ENCODE peak calls at places on chromosome 1, in nine cellular contexts. Q is sciatic nerve; Y is HTR-8/SVneo; O is HS-27A; A is effector memory CD4-positive, alpha-beta T cell; I is GM23338; H is activated CD8-positive, alpha-beta T cell treated with anti-CD3 and anti-CD28 coated beads for 36 hours; T is astrocyte of the hippocampus; S is T-helper 17 cell. U is an unnamed sample.

GRCh38 chr1:15014521-15014920 is 139.0 kb upstream of the TMEM51 start:
- DNase-seq in Q (no peak), Y (no peak), O (no peak), A (no peak), I (no peak), H (no peak), T (no peak), S (no peak), U (no peak)

GRCh38 chr1:195604287-195604686 is 1004.0 kb downstream of the KCNT2 start:
- DNase-seq in Q (no peak), Y (peak; percentile 27), O (peak; percentile 72), A (no peak), I (no peak), H (no peak), T (peak; percentile 6), S (no peak), U (peak; percentile 64)

GRCh38 chr1:69278923-69279322 is 288.8 kb upstream of the LRRC7 start:
- DNase-seq in Q (no peak), Y (no peak), O (no peak), A (no peak), I (no peak), H (no peak), T (no peak), S (no peak), U (no peak)

GRCh38 chr1:3988431-3988830 is 88.4 kb upstream of the C1orf174 start:
- DNase-seq in Q (no peak), Y (no peak), O (no peak), A (no peak), I (no peak), H (no peak), T (no peak), S (no peak), U (no peak)

GRCh38 chr1:151953409-151954094 is 40.1 kb downstream of the S100A10 start:
- DNase-seq in Q (no peak), Y (no peak), O (no peak), A (no peak), I (no peak), H (no peak), T (no peak), S (no peak), U (no peak)

GRCh38 chr1:209319057-209319432 is 264.5 kb upstream of the CAMK1G start:
- DNase-seq in Q (no peak), Y (no peak), O (no peak), A (no peak), I (no peak), H (no peak), T (no peak), S (no peak), U (no peak)

GRCh38 chr1:51843948-51844347 is 34.6 kb downstream of the NRDC start:
- DNase-seq in Q (no peak), Y (no peak), O (no peak), A (no peak), I (peak; percentile 58), H (peak; percentile 54), T (no peak), S (no peak), U (no peak)

GRCh38 chr1:161766102-161766981 is at the start of gene ATF6:
- DNase-seq in Q (peak; percentile 92), Y (peak; percentile 63), O (peak; percentile 62), A (peak; percentile 67), I (peak; percentile 86), H (peak; percentile 88), T (peak; percentile 95), S (peak; percentile 63), U (peak; percentile 86)

GRCh38 chr1:153293480-153293775 is 19.3 kb downstream of the PGLYRP3 start:
- DNase-seq in Q (no peak), Y (no peak), O (no peak), A (no peak), I (no peak), H (no peak), T (no peak), S (no peak), U (no peak)

GRCh38 chr1:233865902-233866301 is 38.6 kb upstream of the SLC35F3 start:
- DNase-seq in Q (no peak), Y (no peak), O (no peak), A (no peak), I (no peak), H (no peak), T (peak; percentile 6), S (no peak), U (no peak)

GRCh38 chr1:7352364-7352763 is 418.7 kb upstream of the VAMP3 start:
- DNase-seq in Q (no peak), Y (no peak), O (no peak), A (no peak), I (no peak), H (no peak), T (no peak), S (no peak), U (no peak)

GRCh38 chr1:101757985-101758384 is 238.7 kb downstream of the OLFM3 start:
- DNase-seq in Q (no peak), Y (no peak), O (no peak), A (no peak), I (no peak), H (no peak), T (no peak), S (no peak), U (no peak)

GRCh38 chr1:151584278-151584677 is 27.6 kb upstream of the SNX27 start:
- DNase-seq in Q (no peak), Y (no peak), O (no peak), A (no peak), I (no peak), H (no peak), T (no peak), S (no peak), U (no peak)

GRCh38 chr1:24441996-24442668 is 26.5 kb downstream of the NIPAL3 start:
- DNase-seq in Q (no peak), Y (no peak), O (no peak), A (no peak), I (no peak), H (no peak), T (no peak), S (no peak), U (no peak)

GRCh38 chr1:151885479-151885878 is 23.8 kb downstream of the THEM4 start:
- DNase-seq in Q (no peak), Y (no peak), O (no peak), A (no peak), I (no peak), H (no peak), T (no peak), S (no peak), U (no peak)

GRCh38 chr1:30551603-30552002 is 171.8 kb downstream of the MATN1 start:
- DNase-seq in Q (no peak), Y (no peak), O (no peak), A (no peak), I (no peak), H (no peak), T (no peak), S (no peak), U (no peak)

GRCh38 chr1:236556606-236557005 is 32.8 kb downstream of the LGALS8 start:
- DNase-seq in Q (no peak), Y (no peak), O (no peak), A (no peak), I (no peak), H (no peak), T (no peak), S (no peak), U (no peak)

GRCh38 chr1:95118019-95118499 is 904 bp downstream of the TLCD4 start:
- DNase-seq in Q (no peak), Y (no peak), O (no peak), A (no peak), I (no peak), H (peak; percentile 50), T (no peak), S (no peak), U (no peak)

GRCh38 chr1:5509664-5510452 is 482.4 kb downstream of the NPHP4 start:
- DNase-seq in Q (peak; percentile 83), Y (peak; percentile 72), O (no peak), A (peak; percentile 33), I (peak; percentile 34), H (peak; percentile 75), T (peak; percentile 63), S (peak; percentile 48), U (no peak)

GRCh38 chr1:172663726-172664125 is 4.8 kb downstream of the FASLG start:
- DNase-seq in Q (no peak), Y (no peak), O (no peak), A (no peak), I (no peak), H (no peak), T (no peak), S (no peak), U (no peak)

GRCh38 chr1:206100226-206100780 is 16.9 kb downstream of the AVPR1B start:
- DNase-seq in Q (no peak), Y (no peak), O (no peak), A (no peak), I (no peak), H (no peak), T (no peak), S (no peak), U (no peak)

GRCh38 chr1:41492341-41492848 is 7.9 kb upstream of the EDN2 start:
- DNase-seq in Q (no peak), Y (no peak), O (no peak), A (no peak), I (peak; percentile 79), H (peak; percentile 63), T (peak; percentile 24), S (no peak), U (no peak)